ENCODE peak calls at places on chromosomes 1 and 21, in six cellular contexts. R, V, G, I, Z and O are unnamed samples.

GRCh38 chr1:177975588-177976495 is 6.0 kb upstream of the SEC16B start:
- DNase-seq in R (no peak), V (no peak), G (peak), I (no peak), Z (peak), O (peak)

GRCh38 chr1:172637522-172637921 is 21.4 kb upstream of the FASLG start:
- DNase-seq in R (no peak), V (peak), G (peak), I (no peak), Z (peak), O (peak)

GRCh38 chr1:6162341-6162740 is 17.8 kb downstream of the CHD5 start:
- DNase-seq in R (no peak), V (no peak), G (no peak), I (no peak), Z (no peak), O (no peak)

GRCh38 chr1:177209357-177209756 is 38.6 kb downstream of the BRINP2 start:
- DNase-seq in R (peak), V (no peak), G (peak), I (peak), Z (peak), O (peak)

GRCh38 chr1:85577421-85578320 is 2.9 kb upstream of the CCN1 start:
- DNase-seq in R (peak), V (peak), G (peak), I (peak), Z (no peak), O (no peak)

GRCh38 chr1:81921344-81921743 is 120.6 kb downstream of the ADGRL2 start:
- DNase-seq in R (no peak), V (no peak), G (no peak), I (no peak), Z (no peak), O (no peak)

GRCh38 chr1:14037101-14037807 is 337.3 kb downstream of the PRDM2 start:
- DNase-seq in R (no peak), V (no peak), G (no peak), I (no peak), Z (no peak), O (no peak)

GRCh38 chr1:186541003-186541402 is 80.1 kb upstream of the PDC start:
- DNase-seq in R (no peak), V (no peak), G (no peak), I (no peak), Z (no peak), O (no peak)

GRCh38 chr1:1759456-1760344 is 18.6 kb downstream of the NADK start:
- DNase-seq in R (peak), V (no peak), G (no peak), I (no peak), Z (no peak), O (no peak)

GRCh38 chr1:197145451-197146029 is 929 bp downstream of the ASPM start:
- DNase-seq in R (no peak), V (peak), G (peak), I (no peak), Z (no peak), O (no peak)

GRCh38 chr1:28509705-28510349 is 4.0 kb downstream of the RCC1 start:
- DNase-seq in R (no peak), V (peak), G (peak), I (no peak), Z (no peak), O (peak)

GRCh38 chr1:180502361-180503273 is at the start of gene ACBD6:
- DNase-seq in R (peak), V (peak), G (peak), I (peak), Z (peak), O (peak)
- TF ChIP-seq CTCF in R (no peak), V (no peak), G (peak), I (peak), Z (no peak), O (peak)

DNA sequence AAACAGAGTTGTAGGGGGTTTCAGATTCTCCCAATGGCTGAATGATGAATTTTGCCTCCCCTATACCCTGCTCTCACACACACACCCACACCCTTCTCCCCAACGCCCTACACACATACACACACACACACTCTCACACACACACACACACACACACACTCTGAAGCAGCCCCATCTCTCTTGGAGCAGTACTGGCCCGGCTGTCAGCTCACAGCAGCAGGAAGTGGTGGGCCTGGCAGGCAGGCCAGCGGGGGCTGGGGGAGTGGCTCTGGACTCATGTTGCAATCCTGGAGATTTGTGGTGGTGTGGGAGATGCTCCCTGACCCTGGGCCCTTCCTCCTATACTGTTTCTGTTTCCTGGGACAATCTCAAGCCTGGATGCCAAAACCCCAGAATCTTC is 2.2 kb downstream of the IKBKE start:
- DNase-seq in R (peak), V (peak), G (peak), I (peak), Z (peak), O (peak)
- H3K4me3 ChIP-seq in R (no peak), V (peak), G (no peak), I (no peak), Z (no peak), O (no peak)

GRCh38 chr1:231591466-231591865 is 35.1 kb upstream of the DISC1 start:
- DNase-seq in R (no peak), V (no peak), G (no peak), I (no peak), Z (no peak), O (no peak)
- TF ChIP-seq CTCF in R (no peak), V (no peak), G (no peak), I (no peak), Z (no peak), O (no peak)

GRCh38 chr1:7785108-7785507 is 1.0 kb downstream of the PER3 start:
- DNase-seq in R (no peak), V (no peak), G (no peak), I (no peak), Z (no peak), O (no peak)
- H3K4me3 ChIP-seq in R (no peak), V (no peak), G (no peak), I (no peak), Z (no peak), O (peak)

GRCh38 chr1:218658294-218658693 is 313.2 kb downstream of the TGFB2 start:
- DNase-seq in R (no peak), V (no peak), G (no peak), I (no peak), Z (peak), O (peak)
- TF ChIP-seq CTCF in R (no peak), V (no peak), G (no peak), I (no peak), Z (peak), O (peak)

GRCh38 chr1:47332779-47333577 is 612 bp upstream of the CMPK1 start:
- DNase-seq in R (no peak), V (no peak), G (no peak), I (no peak), Z (no peak), O (no peak)
- H3K4me3 ChIP-seq in R (peak), V (peak), G (peak), I (peak), Z (peak), O (peak)

GRCh38 chr21:37656899-37657298 is 259.4 kb downstream of the KCNJ6 start:
- DNase-seq in R (no peak), V (no peak), G (no peak), I (no peak), Z (no peak), O (no peak)

GRCh38 chr21:37659874-37660273 is 256.4 kb downstream of the KCNJ6 start:
- DNase-seq in R (no peak), V (no peak), G (no peak), I (no peak), Z (no peak), O (no peak)

GRCh38 chr21:37658121-37658993 is 257.9 kb downstream of the KCNJ6 start:
- DNase-seq in R (peak), V (no peak), G (peak), I (no peak), Z (no peak), O (peak)

GRCh38 chr21:37660709-37661108 is 255.5 kb downstream of the KCNJ6 start:
- DNase-seq in R (no peak), V (no peak), G (no peak), I (no peak), Z (no peak), O (no peak)

GRCh38 chr21:37658994-37659458 is 257.2 kb downstream of the KCNJ6 start:
- DNase-seq in R (peak), V (no peak), G (peak), I (peak), Z (peak), O (peak)
- TF ChIP-seq CTCF in R (peak), V (no peak), G (peak), I (peak), Z (peak), O (peak)

GRCh38 chr1:60866884-60867648 is 215.3 kb upstream of the NFIA start:
- DNase-seq in R (no peak), V (peak), G (peak), I (peak), Z (no peak), O (no peak)
- H3K4me3 ChIP-seq in R (no peak), V (no peak), G (no peak), I (no peak), Z (no peak), O (no peak)

DNA sequence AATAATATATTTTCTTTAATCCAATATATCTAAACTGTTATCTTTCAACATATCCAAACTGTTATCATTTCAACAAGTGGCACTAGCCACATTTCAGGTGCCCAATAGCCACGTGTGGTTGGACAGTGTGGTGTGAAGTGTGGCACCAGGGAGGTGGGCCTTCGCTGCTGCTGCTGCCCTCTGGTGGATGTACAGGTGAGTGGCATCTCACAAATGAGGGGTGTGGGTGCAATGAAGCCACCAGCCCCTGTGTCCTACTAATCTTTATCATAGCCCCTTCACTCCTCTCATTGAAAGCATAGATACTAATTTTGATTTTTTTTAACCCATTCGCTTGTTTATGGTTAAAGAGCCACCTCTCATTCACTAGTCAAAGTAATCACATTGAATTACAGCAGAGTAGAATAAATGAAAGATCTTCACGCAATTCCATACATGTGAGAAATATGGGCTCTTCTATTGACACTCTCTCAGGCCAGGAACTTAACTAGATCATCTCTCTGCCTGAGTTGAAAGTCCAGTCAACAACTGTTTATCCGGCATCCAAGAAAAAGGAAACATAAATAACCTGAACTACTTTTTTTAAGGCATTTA is 499.2 kb downstream of the OMA1 start:
- DNase-seq in R (no peak), V (peak), G (peak), I (peak), Z (no peak), O (no peak)
- TF ChIP-seq CTCF in R (peak), V (peak), G (peak), I (peak), Z (peak), O (peak)

DNA sequence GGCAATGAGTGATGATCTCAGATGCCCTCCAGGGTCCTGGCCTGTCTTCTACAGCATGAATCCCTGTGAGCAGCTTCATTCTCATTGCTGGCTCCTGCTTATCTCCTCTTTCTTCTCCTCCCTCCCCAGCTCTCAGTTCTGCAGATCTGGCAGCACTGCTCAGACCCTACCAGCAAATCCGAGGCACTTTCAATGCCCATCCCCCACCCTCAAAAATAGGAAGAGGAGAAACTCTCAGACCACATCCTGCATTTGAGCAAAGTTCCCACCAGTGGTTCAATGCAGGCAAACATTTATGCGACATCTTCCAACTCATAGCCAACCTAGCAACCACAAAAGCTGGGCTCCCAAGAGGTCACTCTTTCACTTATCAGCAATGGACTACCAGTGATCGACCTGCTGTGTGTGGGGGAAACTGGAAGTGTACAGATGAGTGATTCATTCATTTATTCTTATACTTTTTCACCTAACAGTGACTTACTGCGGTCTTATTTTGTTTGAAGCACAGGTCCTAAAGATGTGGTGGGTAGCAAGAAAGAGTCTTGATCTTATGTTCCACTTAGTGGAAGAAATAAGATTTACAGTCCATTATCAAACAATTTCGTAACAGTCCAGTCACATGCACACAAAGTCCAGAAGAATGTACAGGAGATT is 5.8 kb upstream of the CHI3L2 start:
- DNase-seq in R (no peak), V (peak), G (no peak), I (no peak), Z (peak), O (peak)
- H3K4me3 ChIP-seq in R (no peak), V (no peak), G (no peak), I (no peak), Z (no peak), O (no peak)